ENCODE peak calls at places on chromosomes 3 and 15, in four cellular contexts. One of them, this sample, is unnamed.

GRCh38 chr3:197256836-197257444 is 41.5 kb downstream of the DLG1 start:
- DNase-seq in K562: peak; percentile 53
- DNase-seq in HepG2: peak; percentile 41
- DNase-seq in WTC11: no peak
- DNase-seq in this sample: no peak

GRCh38 chr3:150666167-150666566 is 37.6 kb downstream of the ERICH6 start:
- DNase-seq in K562: no peak
- DNase-seq in WTC11: no peak
- DNase-seq in HepG2: no peak
- DNase-seq in this sample: no peak

GRCh38 chr15:59199775-59200465 is 6.7 kb upstream of the LDHAL6B start:
- DNase-seq in K562: no peak
- DNase-seq in WTC11: no peak
- DNase-seq in HepG2: no peak
- DNase-seq in this sample: no peak

GRCh38 chr3:186670148-186670547 is 4.3 kb downstream of the HRG start:
- DNase-seq in WTC11: no peak
- DNase-seq in HepG2: no peak
- DNase-seq in K562: no peak
- DNase-seq in this sample: no peak

GRCh38 chr3:78737988-78738387 is 1029.8 kb downstream of the ROBO1 start:
- DNase-seq in K562: no peak
- DNase-seq in HepG2: no peak
- DNase-seq in WTC11: no peak
- DNase-seq in this sample: no peak

GRCh38 chr15:63506537-63507035 is 2.2 kb downstream of the USP3 start:
- DNase-seq in WTC11: no peak
- DNase-seq in K562: no peak
- DNase-seq in HepG2: peak; percentile 58
- DNase-seq in this sample: no peak

GRCh38 chr3:139491027-139491700 is 14.8 kb upstream of the RBP2 start:
- DNase-seq in K562: no peak
- DNase-seq in WTC11: no peak
- DNase-seq in HepG2: peak; percentile 17
- DNase-seq in this sample: no peak

GRCh38 chr15:74843445-74843828 is 481 bp upstream of the ULK3 start:
- DNase-seq in WTC11: no peak
- DNase-seq in K562: peak; percentile 20
- DNase-seq in HepG2: no peak
- DNase-seq in this sample: no peak

GRCh38 chr3:37765591-37766219 is 96.0 kb upstream of the CTDSPL start:
- DNase-seq in K562: peak; percentile 93
- DNase-seq in HepG2: no peak
- DNase-seq in WTC11: no peak
- DNase-seq in this sample: no peak

GRCh38 chr3:169634618-169635236 is 28.8 kb downstream of the MECOM start:
- DNase-seq in WTC11: no peak
- DNase-seq in K562: peak; percentile 11
- DNase-seq in HepG2: peak; percentile 53
- DNase-seq in this sample: no peak

GRCh38 chr3:163556804-163557203 is 1521.5 kb downstream of the SI start:
- DNase-seq in HepG2: no peak
- DNase-seq in WTC11: no peak
- DNase-seq in K562: no peak
- DNase-seq in this sample: no peak

GRCh38 chr3:42827654-42828053 is 18.4 kb downstream of the ACKR2 start:
- DNase-seq in HepG2: no peak
- DNase-seq in K562: no peak
- DNase-seq in WTC11: no peak
- DNase-seq in this sample: no peak

GRCh38 chr15:74768099-74768770 is 13.6 kb upstream of the CSK start:
- DNase-seq in K562: no peak
- DNase-seq in WTC11: no peak
- DNase-seq in HepG2: no peak
- DNase-seq in this sample: no peak

GRCh38 chr3:34260266-34260990 is 462.0 kb downstream of the PDCD6IP start:
- DNase-seq in HepG2: peak; percentile 10
- DNase-seq in WTC11: peak; percentile 65
- DNase-seq in K562: peak; percentile 60
- DNase-seq in this sample: no peak

GRCh38 chr15:78197632-78198031 is 36.7 kb downstream of the ACSBG1 start:
- DNase-seq in K562: no peak
- DNase-seq in WTC11: no peak
- DNase-seq in HepG2: no peak
- DNase-seq in this sample: no peak

GRCh38 chr3:58998476-58999117 is 51.2 kb downstream of the CFAP20DC start:
- DNase-seq in K562: peak; percentile 86
- DNase-seq in WTC11: no peak
- DNase-seq in HepG2: no peak
- DNase-seq in this sample: no peak

GRCh38 chr3:112261742-112262141 is 32.3 kb downstream of the SLC9C1 start:
- DNase-seq in WTC11: no peak
- DNase-seq in K562: no peak
- DNase-seq in HepG2: no peak
- DNase-seq in this sample: no peak

GRCh38 chr3:176274161-176274560 is 923.1 kb downstream of the TBL1XR1 start:
- DNase-seq in K562: peak; percentile 2
- DNase-seq in HepG2: no peak
- DNase-seq in WTC11: no peak
- DNase-seq in this sample: no peak

GRCh38 chr15:63551400-63551799 is 45.8 kb upstream of the FBXL22 start:
- DNase-seq in WTC11: no peak
- DNase-seq in K562: no peak
- DNase-seq in HepG2: no peak
- DNase-seq in this sample: no peak

GRCh38 chr15:43187544-43188155 is 2.4 kb downstream of the CCNDBP1 start:
- DNase-seq in K562: peak; percentile 63
- DNase-seq in WTC11: no peak
- DNase-seq in HepG2: peak; percentile 53
- DNase-seq in this sample: no peak

GRCh38 chr3:128074851-128075515 is 22.7 kb downstream of the SEC61A1 start:
- DNase-seq in K562: no peak
- DNase-seq in WTC11: no peak
- DNase-seq in HepG2: no peak
- DNase-seq in this sample: no peak

GRCh38 chr3:167749728-167750127 is 14.2 kb downstream of the SERPINI1 start:
- DNase-seq in K562: no peak
- DNase-seq in HepG2: no peak
- DNase-seq in WTC11: no peak
- DNase-seq in this sample: no peak

GRCh38 chr3:152317956-152318355 is 49.2 kb downstream of the MBNL1 start:
- DNase-seq in HepG2: no peak
- DNase-seq in WTC11: no peak
- DNase-seq in K562: no peak
- DNase-seq in this sample: no peak

GRCh38 chr15:31470756-31471155 is 144.1 kb downstream of the KLF13 start:
- DNase-seq in WTC11: no peak
- DNase-seq in HepG2: no peak
- DNase-seq in K562: no peak
- DNase-seq in this sample: no peak

GRCh38 chr3:111668912-111669488 is 73.9 kb upstream of the ZBED2 start:
- DNase-seq in K562: peak; percentile 11
- DNase-seq in WTC11: no peak
- DNase-seq in HepG2: peak; percentile 50
- DNase-seq in this sample: no peak

GRCh38 chr3:141680620-141681389 is 57.3 kb upstream of the RNF7 start:
- DNase-seq in K562: peak; percentile 45
- DNase-seq in WTC11: peak; percentile 29
- DNase-seq in HepG2: no peak
- DNase-seq in this sample: no peak

GRCh38 chr15:44264148-44264547 is 24.4 kb upstream of the GOLM2 start:
- DNase-seq in WTC11: no peak
- DNase-seq in K562: no peak
- DNase-seq in HepG2: no peak
- DNase-seq in this sample: no peak

GRCh38 chr3:149813367-149814281 is 609 bp downstream of the RNF13 start:
- DNase-seq in WTC11: peak; percentile 25
- DNase-seq in K562: peak; percentile 46
- DNase-seq in HepG2: peak; percentile 47
- DNase-seq in this sample: no peak

GRCh38 chr3:186365202-186365974 is 3.4 kb upstream of the DGKG start:
- DNase-seq in WTC11: no peak
- DNase-seq in HepG2: no peak
- DNase-seq in K562: no peak
- DNase-seq in this sample: no peak

GRCh38 chr15:63250312-63250965 is 27.0 kb upstream of the APH1B start:
- DNase-seq in HepG2: no peak
- DNase-seq in WTC11: no peak
- DNase-seq in K562: no peak
- DNase-seq in this sample: no peak

GRCh38 chr3:72082121-72082715 is 297.3 kb upstream of the PROK2 start:
- DNase-seq in HepG2: no peak
- DNase-seq in WTC11: no peak
- DNase-seq in K562: no peak
- DNase-seq in this sample: peak; percentile 80

GRCh38 chr3:189363856-189364255 is 192.1 kb downstream of the TPRG1 start:
- DNase-seq in WTC11: no peak
- DNase-seq in HepG2: no peak
- DNase-seq in K562: no peak
- DNase-seq in this sample: no peak

GRCh38 chr3:44355634-44356033 is 17.1 kb downstream of the TCAIM start:
- DNase-seq in HepG2: peak; percentile 9
- DNase-seq in WTC11: no peak
- DNase-seq in K562: peak; percentile 75
- DNase-seq in this sample: no peak

GRCh38 chr15:99403597-99403996 is 152.3 kb downstream of the LRRC28 start:
- DNase-seq in WTC11: no peak
- DNase-seq in HepG2: no peak
- DNase-seq in K562: no peak
- DNase-seq in this sample: no peak

DNA sequence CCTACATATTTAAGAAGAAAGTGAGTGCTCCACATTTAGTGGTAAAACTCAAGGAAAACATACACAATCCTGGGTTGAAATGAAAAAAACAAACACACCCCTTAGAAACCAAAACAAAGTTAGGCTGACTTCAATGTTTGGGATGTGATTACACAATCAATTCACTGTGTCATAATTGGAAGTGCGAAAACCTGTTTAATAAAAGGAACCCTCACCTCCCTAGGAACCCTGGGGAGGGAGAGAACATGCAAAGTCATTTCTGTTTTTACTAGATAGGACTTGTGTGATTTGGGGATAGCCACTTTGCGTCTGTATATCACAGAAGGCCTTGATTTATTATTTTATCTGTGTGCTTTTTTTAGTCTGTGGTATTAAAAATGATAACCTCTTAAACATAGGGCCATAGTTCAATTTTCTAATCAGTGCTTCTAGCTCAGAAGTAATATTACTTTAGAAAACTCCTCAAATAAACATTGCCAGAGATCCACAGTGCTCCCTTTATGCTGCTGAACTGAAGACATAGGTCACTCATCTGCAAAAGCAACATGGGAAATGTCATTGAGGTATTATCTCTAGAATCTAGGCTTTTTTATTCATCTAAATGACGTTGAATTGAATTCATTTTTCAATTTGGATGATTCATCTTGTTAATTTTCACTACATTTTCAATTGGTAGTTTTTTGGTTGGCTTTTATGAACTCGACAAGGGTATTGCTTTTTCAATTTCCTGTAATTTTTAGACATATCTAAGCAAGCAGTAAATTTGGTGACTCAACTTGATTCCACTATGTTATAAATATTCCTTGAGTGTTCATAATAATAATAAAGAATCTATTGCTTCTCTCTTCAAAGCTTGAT is 275.2 kb downstream of the NFKBIZ start:
- DNase-seq in HepG2: no peak
- DNase-seq in WTC11: no peak
- DNase-seq in K562: no peak
- DNase-seq in this sample: no peak
- TF ChIP-seq NR2C2 in HepG2: no peak
- TF ChIP-seq NR2C2 in WTC11: no peak
- TF ChIP-seq NR2C2 in K562: no peak
- TF ChIP-seq NR2C2 in this sample: no peak

GRCh38 chr3:17602126-17602525 is 140.3 kb downstream of the TBC1D5 start:
- DNase-seq in K562: no peak
- DNase-seq in HepG2: no peak
- DNase-seq in WTC11: no peak
- DNase-seq in this sample: no peak

GRCh38 chr3:17607905-17608304 is 134.5 kb downstream of the TBC1D5 start:
- DNase-seq in WTC11: no peak
- DNase-seq in HepG2: no peak
- DNase-seq in K562: no peak
- DNase-seq in this sample: no peak

GRCh38 chr3:17605032-17605431 is 137.4 kb downstream of the TBC1D5 start:
- DNase-seq in K562: no peak
- DNase-seq in WTC11: no peak
- DNase-seq in HepG2: peak; percentile 7
- DNase-seq in this sample: no peak

GRCh38 chr3:17605934-17606333 is 136.5 kb downstream of the TBC1D5 start:
- DNase-seq in WTC11: no peak
- DNase-seq in HepG2: no peak
- DNase-seq in K562: no peak
- DNase-seq in this sample: no peak
- TF ChIP-seq NR2C2 in WTC11: no peak
- TF ChIP-seq NR2C2 in HepG2: no peak
- TF ChIP-seq NR2C2 in K562: no peak
- TF ChIP-seq NR2C2 in this sample: no peak

GRCh38 chr3:113292933-113293332 is 81.6 kb downstream of the BOC start:
- DNase-seq in K562: no peak
- DNase-seq in HepG2: no peak
- DNase-seq in WTC11: no peak
- DNase-seq in this sample: no peak
- TF ChIP-seq NR2C2 in K562: no peak
- TF ChIP-seq NR2C2 in HepG2: no peak
- TF ChIP-seq NR2C2 in WTC11: no peak
- TF ChIP-seq NR2C2 in this sample: no peak

GRCh38 chr15:35886765-35887164 is 340.8 kb upstream of the DPH6 start:
- DNase-seq in HepG2: no peak
- DNase-seq in WTC11: no peak
- DNase-seq in K562: no peak
- DNase-seq in this sample: no peak

GRCh38 chr15:35876762-35877161 is 330.8 kb upstream of the DPH6 start:
- DNase-seq in K562: no peak
- DNase-seq in HepG2: no peak
- DNase-seq in WTC11: no peak
- DNase-seq in this sample: no peak

GRCh38 chr15:35885870-35886269 is 339.9 kb upstream of the DPH6 start:
- DNase-seq in WTC11: no peak
- DNase-seq in HepG2: no peak
- DNase-seq in K562: no peak
- DNase-seq in this sample: no peak

GRCh38 chr15:35880896-35881295 is 334.9 kb upstream of the DPH6 start:
- DNase-seq in HepG2: no peak
- DNase-seq in K562: no peak
- DNase-seq in WTC11: no peak
- DNase-seq in this sample: no peak
- TF ChIP-seq NR2C2 in HepG2: no peak
- TF ChIP-seq NR2C2 in K562: no peak
- TF ChIP-seq NR2C2 in WTC11: no peak
- TF ChIP-seq NR2C2 in this sample: no peak